ENCODE peak calls at places on chromosomes 11 and 22, in six cellular contexts. J is CD8-positive, alpha-beta T cell; D is IMR-90; Z is fibroblast of lung; I is ovary; G is Peyer's patch. X is an unnamed sample.

GRCh38 chr11:8307601-8308000 is 43.9 kb upstream of the LMO1 start:
- DNase-seq in G (no peak), Z (no peak), J (no peak), D (no peak), I (no peak), X (no peak)

GRCh38 chr11:16902979-16903378 is 111.2 kb downstream of the PLEKHA7 start:
- DNase-seq in I (no peak), G (no peak), J (no peak), Z (no peak), D (no peak), X (no peak)

GRCh38 chr11:443542-444199 is 1.9 kb upstream of the ANO9 start:
- DNase-seq in G (no peak), J (no peak), D (peak; percentile 12), I (no peak), Z (no peak), X (peak; percentile 47)

GRCh38 chr22:25420925-25421904 is 143.3 kb upstream of the GRK3 start:
- DNase-seq in I (no peak), D (no peak), G (no peak), Z (no peak), J (no peak), X (no peak)

GRCh38 chr11:65118097-65118837 is 766 bp upstream of the ZNHIT2 start:
- DNase-seq in G (no peak), I (no peak), Z (no peak), J (no peak), D (no peak), X (no peak)

GRCh38 chr11:112318193-112318592 is 57.5 kb upstream of the PLET1 start:
- DNase-seq in I (no peak), D (peak; percentile 96), Z (peak; percentile 90), G (no peak), J (no peak), X (no peak)

GRCh38 chr11:13603661-13604060 is 64.8 kb upstream of the FAR1 start:
- DNase-seq in D (no peak), I (no peak), G (no peak), Z (no peak), J (no peak), X (no peak)

GRCh38 chr22:25114369-25115362 is 85.0 kb upstream of the CRYBB3 start:
- DNase-seq in D (no peak), Z (no peak), G (no peak), I (no peak), J (no peak), X (no peak)

GRCh38 chr11:59647245-59647965 is 21.4 kb downstream of the PATL1 start:
- DNase-seq in Z (no peak), G (no peak), J (no peak), D (no peak), I (no peak), X (no peak)

GRCh38 chr22:25833676-25834075 is 91.7 kb downstream of the MYO18B start:
- DNase-seq in G (no peak), J (no peak), Z (no peak), I (no peak), D (no peak), X (no peak)

GRCh38 chr11:67268036-67268683 is 1.9 kb downstream of the GRK2 start:
- DNase-seq in I (no peak), Z (no peak), D (no peak), J (peak; percentile 44), G (peak; percentile 76), X (peak; percentile 57)

GRCh38 chr11:47489395-47489755 is 40.4 kb upstream of the RAPSN start:
- DNase-seq in G (no peak), J (no peak), I (no peak), Z (peak; percentile 42), D (peak; percentile 82), X (no peak)

GRCh38 chr22:45453764-45454163 is 40.3 kb downstream of the RIBC2 start:
- DNase-seq in G (no peak), D (no peak), Z (no peak), I (no peak), J (no peak), X (peak; percentile 18)

GRCh38 chr11:28834877-28835276 is 726.7 kb downstream of the METTL15 start:
- DNase-seq in D (peak; percentile 97), Z (peak; percentile 95), G (no peak), J (no peak), I (no peak), X (no peak)

GRCh38 chr11:69215784-69216415 is 60.2 kb downstream of the SMIM38 start:
- DNase-seq in Z (peak; percentile 56), D (peak; percentile 71), G (no peak), I (no peak), J (no peak), X (no peak)

GRCh38 chr11:33021937-33022336 is 6.3 kb downstream of the DEPDC7 start:
- DNase-seq in G (no peak), J (no peak), D (no peak), Z (no peak), I (no peak), X (no peak)

GRCh38 chr11:83713701-83714100 is 427.5 kb upstream of the CCDC90B start:
- DNase-seq in Z (peak; percentile 47), D (peak; percentile 3), J (no peak), G (no peak), I (no peak), X (peak; percentile 66)

GRCh38 chr11:122362381-122362780 is 246.4 kb upstream of the BLID start:
- DNase-seq in D (no peak), I (no peak), Z (no peak), G (no peak), J (no peak), X (no peak)

GRCh38 chr11:1194977-1195689 is 27.7 kb upstream of the MUC5B start:
- DNase-seq in J (no peak), G (no peak), Z (no peak), D (no peak), I (peak; percentile 10), X (no peak)

GRCh38 chr11:71991494-71991893 is 7.2 kb upstream of the IL18BP start:
- DNase-seq in Z (no peak), J (no peak), D (no peak), I (no peak), G (peak; percentile 43), X (no peak)

GRCh38 chr22:28952857-28953256 is 69.5 kb downstream of the ZNRF3 start:
- DNase-seq in D (peak; percentile 80), I (no peak), Z (peak; percentile 77), J (no peak), G (no peak), X (no peak)

GRCh38 chr11:35235944-35236666 is 97.1 kb downstream of the CD44 start:
- DNase-seq in Z (peak; percentile 90), D (no peak), I (no peak), G (peak; percentile 24), J (peak; percentile 34), X (no peak)

GRCh38 chr11:1882265-1883238 is 9.1 kb downstream of the PRR33 start:
- DNase-seq in J (peak; percentile 57), Z (peak; percentile 41), D (peak; percentile 41), I (peak; percentile 83), G (peak; percentile 72), X (peak; percentile 85)

GRCh38 chr11:69326622-69327219 is 32.8 kb downstream of the MYEOV start:
- DNase-seq in D (no peak), G (no peak), Z (no peak), J (no peak), I (no peak), X (no peak)

GRCh38 chr11:110303414-110303826 is 7.0 kb upstream of the RDX start:
- DNase-seq in Z (no peak), D (no peak), G (no peak), J (no peak), I (no peak), X (no peak)
- H3K27me3 ChIP-seq in Z (no peaks in the 10 kb centered on the region), D (peaks cover 3% of the 10 kb centered on the region), G (no peaks in the 10 kb centered on the region), J (no peaks in the 10 kb centered on the region), I (no peaks in the 10 kb centered on the region), X (no peaks in the 10 kb centered on the region)

DNA sequence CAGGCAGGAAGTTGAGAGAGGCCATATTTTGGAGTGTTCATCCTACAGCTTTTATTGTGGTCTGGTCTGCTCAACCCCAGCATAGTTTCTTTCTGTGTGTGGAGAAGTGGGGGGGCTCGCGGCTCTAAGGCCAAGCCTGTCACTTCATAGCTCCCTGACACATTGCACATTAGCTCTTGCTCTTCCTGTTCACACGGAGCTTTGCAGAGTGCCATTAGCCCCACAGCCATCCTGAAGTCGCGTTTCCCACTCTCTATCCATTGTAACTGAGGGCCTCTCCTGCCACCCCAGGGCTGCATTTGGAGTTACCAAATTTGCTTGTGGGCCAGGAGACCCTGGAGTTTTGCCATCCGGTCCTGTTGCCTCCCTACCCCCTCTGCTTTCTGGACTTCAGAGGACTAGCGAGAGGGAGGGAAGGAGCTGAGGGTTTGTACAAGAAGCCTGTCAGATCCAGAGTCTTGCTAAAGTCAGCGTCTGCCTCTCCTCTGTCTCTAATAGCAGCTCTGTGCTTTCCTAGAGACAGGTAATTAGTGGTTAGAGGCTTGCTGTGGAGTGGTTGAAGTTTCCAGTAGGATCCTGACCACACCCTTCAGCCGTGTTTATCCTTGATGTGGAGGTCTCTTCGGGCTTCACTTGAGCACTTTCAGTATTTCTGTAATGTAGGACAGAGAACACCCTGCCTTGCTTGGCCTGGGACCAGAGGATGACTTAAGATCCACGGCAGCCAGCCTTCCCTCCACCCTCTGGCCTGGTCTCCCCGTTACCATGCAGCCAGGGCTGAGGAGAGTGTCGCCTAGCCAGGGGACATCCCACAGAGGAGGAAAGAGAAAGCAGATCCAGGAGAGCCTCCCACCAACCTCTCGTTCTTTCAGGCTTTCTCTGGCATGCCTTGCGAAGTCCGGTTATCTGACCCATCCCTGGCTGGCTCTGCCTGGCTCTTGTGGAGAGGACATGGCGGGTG is 14.1 kb downstream of the DCPS start:
- DNase-seq in G (no peak), D (peak; percentile 83), J (no peak), Z (peak; percentile 91), I (peak; percentile 87), X (peak; percentile 78)
- H3K27ac ChIP-seq in G (peak overlapping the region; percentile 82), D (peak overlapping the region; percentile 92), J (peak overlapping the region; percentile 8), Z (peak overlapping the region; percentile 93), I (peak overlapping the region; percentile 71), X (peak overlapping the region; percentile 77)

DNA sequence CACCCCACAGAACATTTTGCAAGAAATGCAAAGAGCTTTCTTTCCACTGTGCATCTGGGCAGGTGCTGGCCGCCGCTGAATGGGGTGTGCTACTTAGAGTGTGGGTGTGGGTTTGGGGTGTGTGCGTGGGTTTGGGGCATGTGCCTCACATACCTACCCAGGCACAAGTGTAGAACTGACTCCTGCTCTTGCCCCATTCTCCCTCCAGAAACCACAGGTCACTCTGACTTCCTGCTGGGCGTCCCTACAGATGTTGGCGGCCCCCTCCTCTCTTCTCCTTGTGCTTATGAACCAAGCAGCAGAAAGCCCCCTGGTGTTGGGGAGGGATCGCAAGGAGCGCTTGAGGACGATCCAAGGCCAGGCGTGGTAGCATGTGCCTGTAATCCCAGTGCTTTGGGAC is 63.9 kb downstream of the GRIK4 start:
- DNase-seq in J (no peak), D (no peak), G (no peak), I (no peak), Z (no peak), X (no peak)
- H3K27me3 ChIP-seq in J (no peaks in the 10 kb centered on the region), D (peaks cover 33% of the 10 kb centered on the region), G (no peaks in the 10 kb centered on the region), I (no peaks in the 10 kb centered on the region), Z (peaks cover 9% of the 10 kb centered on the region), X (no peaks in the 10 kb centered on the region)

GRCh38 chr22:33381531-33382406 is 323.6 kb upstream of the SYN3 start:
- DNase-seq in D (no peak), G (no peak), J (no peak), Z (no peak), I (no peak), X (no peak)

GRCh38 chr22:33385611-33386010 is 327.4 kb upstream of the SYN3 start:
- DNase-seq in G (no peak), D (no peak), Z (no peak), I (no peak), J (no peak), X (no peak)

GRCh38 chr22:33389927-33390326 is 331.7 kb upstream of the SYN3 start:
- DNase-seq in G (no peak), Z (peak; percentile 73), I (no peak), D (peak; percentile 41), J (no peak), X (no peak)

GRCh38 chr22:33382427-33382826 is 324.2 kb upstream of the SYN3 start:
- DNase-seq in J (no peak), G (no peak), I (no peak), Z (no peak), D (no peak), X (no peak)

GRCh38 chr22:33386270-33386669 is 328.1 kb upstream of the SYN3 start:
- DNase-seq in G (no peak), I (no peak), J (no peak), D (no peak), Z (no peak), X (no peak)
- H3K27ac ChIP-seq in G (no peak overlapping the region), I (no peak overlapping the region), J (no peak overlapping the region), D (no peak overlapping the region), Z (no peak overlapping the region), X (no peak overlapping the region)